ENCODE peak calls at places on chromosomes 1 and 21, in nine cellular contexts. W is NCI-H774, Z is NCI-H1092, A is memory B cell, K is cardiac fibroblast, B is PC-9, O is NCI-H1694 treated with DMSO at 0.1 percent for 48 hours, Y is EL, J is NT2/D1. L is an unnamed sample.

GRCh38 chr1:236808564-236809130 is 13.6 kb downstream of the MTR start:
- DNase-seq in W (no peak), Z (no peak), A (no peak), K (no peak), B (no peak), O (no peak), Y (peak), J (no peak), L (no peak)

GRCh38 chr1:170927955-170928850 is 7.1 kb upstream of the MROH9 start:
- DNase-seq in W (no peak), Z (no peak), A (no peak), K (peak), B (no peak), O (no peak), Y (no peak), J (no peak), L (no peak)

GRCh38 chr1:210901981-210902770 is 231.8 kb downstream of the KCNH1 start:
- DNase-seq in W (no peak), Z (no peak), A (no peak), K (no peak), B (no peak), O (no peak), Y (no peak), J (no peak), L (no peak)

GRCh38 chr1:18830596-18830995 is 28.9 kb downstream of the TAS1R2 start:
- DNase-seq in W (no peak), Z (no peak), A (no peak), K (no peak), B (no peak), O (no peak), Y (no peak), J (no peak), L (no peak)

GRCh38 chr1:39450956-39451601 is 40.4 kb upstream of the BMP8A start:
- DNase-seq in W (no peak), Z (no peak), A (no peak), K (peak), B (no peak), O (no peak), Y (peak), J (no peak), L (no peak)

GRCh38 chr1:201123866-201124265 is 3.1 kb downstream of the ASCL5 start:
- DNase-seq in W (no peak), Z (no peak), A (no peak), K (peak), B (no peak), O (no peak), Y (no peak), J (no peak), L (no peak)

GRCh38 chr1:194866153-194866552 is 1679.7 kb upstream of the B3GALT2 start:
- DNase-seq in W (no peak), Z (no peak), A (no peak), K (no peak), B (no peak), O (no peak), Y (no peak), J (no peak), L (no peak)

GRCh38 chr1:190754769-190755168 is 277.1 kb upstream of the BRINP3 start:
- DNase-seq in W (peak), Z (no peak), A (no peak), K (peak), B (no peak), O (peak), Y (peak), J (no peak), L (no peak)

GRCh38 chr1:160639652-160640051 is 7.2 kb downstream of the SLAMF1 start:
- DNase-seq in W (no peak), Z (no peak), A (no peak), K (no peak), B (no peak), O (no peak), Y (peak), J (no peak), L (no peak)

GRCh38 chr1:31405578-31406245 is 7.3 kb upstream of the SERINC2 start:
- DNase-seq in W (no peak), Z (no peak), A (no peak), K (no peak), B (no peak), O (no peak), Y (no peak), J (no peak), L (no peak)

GRCh38 chr1:201539561-201540404 is 856 bp downstream of the NAV1 start:
- DNase-seq in W (peak), Z (peak), A (peak), K (peak), B (peak), O (peak), Y (peak), J (no peak), L (no peak)

GRCh38 chr1:45365051-45365450 is 24.8 kb upstream of the MUTYH start:
- DNase-seq in W (no peak), Z (no peak), A (no peak), K (no peak), B (no peak), O (no peak), Y (no peak), J (no peak), L (no peak)

GRCh38 chr1:177732178-177732577 is 237.7 kb downstream of the SEC16B start:
- DNase-seq in W (no peak), Z (no peak), A (no peak), K (no peak), B (no peak), O (no peak), Y (no peak), J (no peak), L (no peak)

GRCh38 chr1:11765661-11766428 is 3.9 kb downstream of the C1orf167 start:
- DNase-seq in W (no peak), Z (no peak), A (no peak), K (no peak), B (no peak), O (no peak), Y (no peak), J (no peak), L (peak)

GRCh38 chr1:2858676-2859075 is 57.2 kb upstream of the TTC34 start:
- DNase-seq in W (no peak), Z (no peak), A (no peak), K (no peak), B (no peak), O (no peak), Y (no peak), J (no peak), L (no peak)

GRCh38 chr1:246058478-246058877 is 448.6 kb downstream of the SMYD3 start:
- DNase-seq in W (no peak), Z (no peak), A (no peak), K (peak), B (no peak), O (no peak), Y (no peak), J (no peak), L (no peak)

GRCh38 chr1:178541829-178542553 is 29.1 kb downstream of the TEX35 start:
- DNase-seq in W (peak), Z (no peak), A (no peak), K (no peak), B (peak), O (no peak), Y (no peak), J (peak), L (no peak)

GRCh38 chr1:60535713-60536112 is 462.1 kb upstream of the C1orf87 start:
- DNase-seq in W (no peak), Z (no peak), A (no peak), K (no peak), B (no peak), O (no peak), Y (no peak), J (no peak), L (no peak)

GRCh38 chr1:90386899-90387334 is 330.2 kb downstream of the BARHL2 start:
- DNase-seq in W (no peak), Z (no peak), A (no peak), K (peak), B (no peak), O (no peak), Y (peak), J (no peak), L (no peak)

GRCh38 chr1:233614743-233615521 is 1.0 kb downstream of the KCNK1 start:
- DNase-seq in W (no peak), Z (no peak), A (no peak), K (no peak), B (peak), O (no peak), Y (no peak), J (no peak), L (no peak)

GRCh38 chr1:209157514-209158285 is 425.8 kb upstream of the CAMK1G start:
- DNase-seq in W (no peak), Z (no peak), A (no peak), K (no peak), B (no peak), O (no peak), Y (no peak), J (peak), L (no peak)

GRCh38 chr21:17829472-17829871 is 10.3 kb upstream of the C21orf91 start:
- DNase-seq in W (no peak), Z (no peak), A (no peak), K (peak), B (no peak), O (no peak), Y (peak), J (no peak), L (no peak)

GRCh38 chr1:66571789-66572188 is 37.8 kb downstream of the SGIP1 start:
- DNase-seq in W (no peak), Z (no peak), A (no peak), K (peak), B (no peak), O (no peak), Y (peak), J (no peak), L (no peak)

GRCh38 chr1:81305997-81306452 is 494.7 kb upstream of the ADGRL2 start:
- DNase-seq in W (peak), Z (peak), A (no peak), K (peak), B (peak), O (peak), Y (peak), J (no peak), L (no peak)

GRCh38 chr1:156445789-156446263 is 54.7 kb downstream of the MEF2D start:
- DNase-seq in W (peak), Z (peak), A (peak), K (peak), B (peak), O (peak), Y (peak), J (peak), L (peak)

GRCh38 chr1:232196042-232196441 is 433.9 kb downstream of the SIPA1L2 start:
- DNase-seq in W (no peak), Z (no peak), A (no peak), K (no peak), B (no peak), O (no peak), Y (no peak), J (no peak), L (no peak)

GRCh38 chr1:158972841-158973240 is 36.9 kb upstream of the IFI16 start:
- DNase-seq in W (no peak), Z (no peak), A (no peak), K (peak), B (no peak), O (no peak), Y (no peak), J (no peak), L (no peak)

GRCh38 chr1:30478799-30479198 is 244.6 kb downstream of the MATN1 start:
- DNase-seq in W (no peak), Z (no peak), A (no peak), K (no peak), B (no peak), O (no peak), Y (no peak), J (no peak), L (no peak)

GRCh38 chr1:184813528-184814089 is 59.0 kb upstream of the EDEM3 start:
- DNase-seq in W (no peak), Z (no peak), A (no peak), K (no peak), B (no peak), O (peak), Y (no peak), J (peak), L (no peak)

GRCh38 chr1:176696109-176696508 is 233.1 kb downstream of the PAPPA2 start:
- DNase-seq in W (peak), Z (no peak), A (no peak), K (peak), B (no peak), O (no peak), Y (no peak), J (no peak), L (no peak)

GRCh38 chr1:29166291-29166878 is 15.3 kb downstream of the SRSF4 start:
- DNase-seq in W (no peak), Z (no peak), A (no peak), K (no peak), B (no peak), O (no peak), Y (no peak), J (no peak), L (no peak)

GRCh38 chr1:4691766-4692405 is 37.5 kb downstream of the AJAP1 start:
- DNase-seq in W (no peak), Z (no peak), A (no peak), K (no peak), B (no peak), O (no peak), Y (no peak), J (no peak), L (no peak)

GRCh38 chr1:152495066-152495675 is 15.4 kb upstream of the LCE5A start:
- DNase-seq in W (no peak), Z (no peak), A (no peak), K (peak), B (peak), O (peak), Y (peak), J (peak), L (no peak)

GRCh38 chr21:37032877-37033471 is 26.5 kb downstream of the RIPPLY3 start:
- DNase-seq in W (no peak), Z (no peak), A (no peak), K (peak), B (peak), O (no peak), Y (peak), J (no peak), L (no peak)